ENCODE peak calls at places on chromosome X, in eight cellular contexts. Q is mucosa of gallbladder, A is memory B cell, J is renal cortical epithelial cell, R is ovary, W is T follicular helper cell, G is T1000, D is C1 segment of cervical spinal cord. X is an unnamed sample.

GRCh38 chrX:76183289-76184057 is 10.6 kb downstream of the PBDC1 start:
- DNase-seq in D (no peak), R (no peak), W (no peak), J (peak; percentile 86), G (no peak), A (no peak), Q (no peak), X (no peak)

GRCh38 chrX:55867254-55867653 is 149.7 kb downstream of the RRAGB start:
- DNase-seq in R (no peak), D (no peak), W (no peak), G (no peak), A (no peak), J (peak; percentile 77), Q (no peak), X (no peak)

GRCh38 chrX:135295238-135295943 is 13.9 kb upstream of the ETDC start:
- DNase-seq in R (peak; percentile 25), G (no peak), D (peak; percentile 10), Q (peak; percentile 37), W (peak; percentile 39), J (peak; percentile 2), A (peak; percentile 19), X (no peak)

GRCh38 chrX:23436875-23437274 is 102.2 kb downstream of the PTCHD1 start:
- DNase-seq in G (no peak), A (no peak), W (no peak), R (no peak), Q (no peak), J (no peak), D (no peak), X (no peak)

GRCh38 chrX:24133280-24133679 is 16.2 kb upstream of the ZFX start:
- DNase-seq in A (no peak), W (no peak), G (peak; percentile 8), Q (no peak), J (no peak), R (no peak), D (no peak), X (no peak)

GRCh38 chrX:20347486-20347885 is 80.8 kb upstream of the RPS6KA3 start:
- DNase-seq in G (no peak), Q (no peak), J (no peak), D (no peak), W (no peak), A (no peak), R (no peak), X (no peak)

GRCh38 chrX:39309018-39309620 is 507.9 kb downstream of the MID1IP1 start:
- DNase-seq in G (no peak), R (peak; percentile 39), D (no peak), J (peak; percentile 84), W (peak; percentile 38), A (no peak), Q (no peak), X (no peak)

GRCh38 chrX:2696698-2697215 is 5.7 kb downstream of the CD99 start:
- DNase-seq in D (no peak), A (no peak), W (no peak), R (no peak), Q (no peak), J (peak; percentile 65), G (no peak), X (peak; percentile 74)

GRCh38 chrX:28189011-28189410 is 207.8 kb upstream of the DCAF8L1 start:
- DNase-seq in D (no peak), W (no peak), R (no peak), A (no peak), J (peak; percentile 69), G (no peak), Q (no peak), X (no peak)

GRCh38 chrX:51568586-51568985 is 50.1 kb downstream of the CENPVL3 start:
- DNase-seq in Q (no peak), G (no peak), A (no peak), R (no peak), J (peak; percentile 1), W (no peak), D (no peak), X (peak; percentile 18)

GRCh38 chrX:71994601-71995000 is 84.0 kb downstream of the NHSL2 start:
- DNase-seq in A (no peak), G (no peak), Q (no peak), D (no peak), W (no peak), R (no peak), J (no peak), X (no peak)

GRCh38 chrX:103107836-103108235 is 14.9 kb upstream of the NXF3 start:
- DNase-seq in G (no peak), R (no peak), A (no peak), W (no peak), Q (no peak), J (no peak), D (no peak), X (no peak)

GRCh38 chrX:19774905-19775304 is 112.5 kb downstream of the SH3KBP1 start:
- DNase-seq in A (no peak), W (no peak), R (no peak), J (no peak), G (no peak), D (no peak), Q (no peak), X (no peak)

X was measured in GM04503.